ENCODE peak calls at places on chromosomes 2 and 18, in eight cellular contexts. I is AG04450; F is T-helper 9 cell; C is hypothalamus; Q is stimulated activated CD4-positive, alpha-beta T cell treated with anti-CD3 and anti-CD28 coated beads, Interleukin-15, amount 100 ng/mL, for 1 hour; G is activated gamma-delta T cell treated with Interleukin-2 at 50 U/mL for 16 hours; X is endothelial cell; T is choroid plexus epithelial cell. W is an unnamed sample.

GRCh38 chr2:156380117-156380645 is 47.7 kb upstream of the NR4A2 start:
- DNase-seq in I (no peak), F (no peak), C (no peak), Q (no peak), G (no peak), X (no peak), T (peak), W (no peak)

GRCh38 chr2:109173311-109174171 is 44.5 kb downstream of the SH3RF3 start:
- DNase-seq in I (peak), F (no peak), C (no peak), Q (no peak), G (no peak), X (no peak), T (peak), W (no peak)

GRCh38 chr2:74576830-74577229 is 22.3 kb downstream of the DOK1 start:
- DNase-seq in I (peak), F (no peak), C (no peak), Q (no peak), G (no peak), X (no peak), T (peak), W (no peak)

GRCh38 chr2:224948005-224948404 is 94.3 kb downstream of the DOCK10 start:
- DNase-seq in I (no peak), F (no peak), C (no peak), Q (no peak), G (no peak), X (no peak), T (no peak), W (no peak)

GRCh38 chr2:234496442-234496834 is 443 bp downstream of the ARL4C start:
- DNase-seq in I (no peak), F (peak), C (no peak), Q (peak), G (no peak), X (peak), T (peak), W (peak)

GRCh38 chr2:143524001-143524608 is 394.9 kb downstream of the ARHGAP15 start:
- DNase-seq in I (peak), F (no peak), C (no peak), Q (no peak), G (no peak), X (no peak), T (peak), W (no peak)

GRCh38 chr2:1995987-1996386 is 251.7 kb upstream of the PXDN start:
- DNase-seq in I (no peak), F (no peak), C (no peak), Q (no peak), G (no peak), X (no peak), T (peak), W (no peak)

GRCh38 chr2:134235771-134236170 is 18.1 kb upstream of the MGAT5 start:
- DNase-seq in I (no peak), F (no peak), C (no peak), Q (no peak), G (no peak), X (no peak), T (peak), W (no peak)

GRCh38 chr18:59493019-59493418 is 134.0 kb upstream of the LMAN1 start:
- DNase-seq in I (no peak), F (no peak), C (no peak), Q (no peak), G (no peak), X (no peak), T (no peak), W (no peak)

GRCh38 chr2:15177103-15177502 is 384.0 kb downstream of the NBAS start:
- DNase-seq in I (no peak), F (no peak), C (no peak), Q (peak), G (peak), X (no peak), T (peak), W (no peak)

GRCh38 chr2:26786207-26787023 is 559 bp downstream of the CENPA start:
- DNase-seq in I (no peak), F (no peak), C (no peak), Q (no peak), G (no peak), X (peak), T (no peak), W (no peak)

GRCh38 chr18:79936641-79937040 is 14.8 kb downstream of the SLC66A2 start:
- DNase-seq in I (no peak), F (no peak), C (no peak), Q (no peak), G (no peak), X (no peak), T (no peak), W (no peak)

GRCh38 chr2:8304821-8305766 is 376.8 kb upstream of the ID2 start:
- DNase-seq in I (no peak), F (no peak), C (no peak), Q (no peak), G (no peak), X (no peak), T (no peak), W (no peak)

GRCh38 chr18:56789004-56789888 is 138.1 kb downstream of the WDR7 start:
- DNase-seq in I (no peak), F (no peak), C (no peak), Q (no peak), G (no peak), X (peak), T (peak), W (peak)

GRCh38 chr18:25646971-25647370 is 295.0 kb upstream of the ZNF521 start:
- DNase-seq in I (peak), F (no peak), C (no peak), Q (no peak), G (no peak), X (no peak), T (peak), W (no peak)

GRCh38 chr2:170524828-170525565 is 190.1 kb upstream of the SP5 start:
- DNase-seq in I (no peak), F (no peak), C (no peak), Q (no peak), G (no peak), X (no peak), T (peak), W (no peak)

GRCh38 chr2:74206180-74206688 is 7.8 kb downstream of the MTHFD2 start:
- DNase-seq in I (no peak), F (no peak), C (no peak), Q (no peak), G (no peak), X (no peak), T (peak), W (no peak)

GRCh38 chr2:237140689-237141285 is 55.1 kb downstream of the COPS8 start:
- DNase-seq in I (no peak), F (no peak), C (no peak), Q (no peak), G (no peak), X (no peak), T (no peak), W (no peak)

GRCh38 chr2:50720695-50721314 is 311.1 kb downstream of the NRXN1 start:
- DNase-seq in I (no peak), F (no peak), C (no peak), Q (no peak), G (no peak), X (no peak), T (peak), W (no peak)

GRCh38 chr18:65415167-65415566 is 335.6 kb upstream of the CDH7 start:
- DNase-seq in I (no peak), F (no peak), C (no peak), Q (no peak), G (no peak), X (no peak), T (no peak), W (no peak)

GRCh38 chr18:79634593-79634992 is 45.0 kb upstream of the CTDP1 start:
- DNase-seq in I (no peak), F (no peak), C (no peak), Q (no peak), G (no peak), X (no peak), T (no peak), W (no peak)

GRCh38 chr18:80198391-80198790 is 48.9 kb downstream of the PARD6G start:
- DNase-seq in I (no peak), F (no peak), C (no peak), Q (no peak), G (no peak), X (no peak), T (no peak), W (no peak)

GRCh38 chr2:128621074-128621473 is 302.4 kb upstream of the HS6ST1 start:
- DNase-seq in I (no peak), F (no peak), C (no peak), Q (no peak), G (no peak), X (no peak), T (no peak), W (no peak)

GRCh38 chr2:129729646-129730045 is 249.8 kb upstream of the RAB6C start:
- DNase-seq in I (no peak), F (no peak), C (no peak), Q (no peak), G (no peak), X (no peak), T (no peak), W (no peak)

GRCh38 chr2:168814046-168814445 is 11.6 kb downstream of the NOSTRIN start:
- DNase-seq in I (no peak), F (no peak), C (no peak), Q (no peak), G (no peak), X (no peak), T (no peak), W (no peak)

GRCh38 chr2:44715671-44716077 is 225.8 kb upstream of the SIX3 start:
- DNase-seq in I (no peak), F (no peak), C (peak), Q (no peak), G (no peak), X (peak), T (peak), W (peak)

GRCh38 chr2:209579236-209579749 is 155.4 kb downstream of the MAP2 start:
- DNase-seq in I (no peak), F (no peak), C (peak), Q (no peak), G (no peak), X (peak), T (peak), W (no peak)

GRCh38 chr2:241728000-241728399 is 6.4 kb upstream of the D2HGDH start:
- DNase-seq in I (no peak), F (no peak), C (no peak), Q (no peak), G (no peak), X (no peak), T (no peak), W (no peak)

GRCh38 chr2:15385184-15385583 is 175.9 kb downstream of the NBAS start:
- DNase-seq in I (no peak), F (no peak), C (no peak), Q (no peak), G (no peak), X (no peak), T (no peak), W (no peak)

GRCh38 chr2:174681983-174682577 is 82.2 kb downstream of the CHRNA1 start:
- DNase-seq in I (no peak), F (peak), C (peak), Q (peak), G (peak), X (peak), T (no peak), W (peak)

GRCh38 chr18:8365528-8365927 is 243.7 kb upstream of the RAB12 start:
- DNase-seq in I (no peak), F (no peak), C (no peak), Q (no peak), G (no peak), X (no peak), T (no peak), W (no peak)

GRCh38 chr2:20208487-20208882 is 16.4 kb downstream of the SDC1 start:
- DNase-seq in I (no peak), F (no peak), C (no peak), Q (no peak), G (no peak), X (no peak), T (peak), W (peak)

GRCh38 chr18:40249390-40250080 is 1705.5 kb upstream of the PIK3C3 start:
- DNase-seq in I (no peak), F (no peak), C (no peak), Q (no peak), G (no peak), X (no peak), T (peak), W (no peak)

GRCh38 chr2:58903427-58903826 is 662.3 kb upstream of the FANCL start:
- DNase-seq in I (no peak), F (no peak), C (no peak), Q (no peak), G (no peak), X (no peak), T (no peak), W (no peak)

GRCh38 chr2:46122318-46122970 is 174.8 kb upstream of the EPAS1 start:
- DNase-seq in I (no peak), F (no peak), C (no peak), Q (no peak), G (no peak), X (no peak), T (no peak), W (no peak)

GRCh38 chr2:35783723-35784122 is 571.9 kb upstream of the CRIM1 start:
- DNase-seq in I (no peak), F (no peak), C (no peak), Q (no peak), G (no peak), X (no peak), T (peak), W (no peak)

GRCh38 chr2:8676915-8677645 is 4.8 kb upstream of the ID2 start:
- DNase-seq in I (no peak), F (no peak), C (no peak), Q (no peak), G (no peak), X (no peak), T (peak), W (no peak)

GRCh38 chr2:73290049-73290839 is 3.1 kb downstream of the EGR4 start:
- DNase-seq in I (no peak), F (no peak), C (peak), Q (no peak), G (no peak), X (peak), T (peak), W (peak)